ENCODE peak calls at places on chromosomes 4 and X, in four cellular contexts. U is HS-5, A is IMR-90, X is GM10248. V is an unnamed sample.

GRCh38 chrX:35670894-35671293 is 127.2 kb upstream of the MAGEB16 start:
- DNase-seq in U (no peak), A (no peak), X (no peak), V (no peak)

GRCh38 chrX:133726211-133726630 is 259.2 kb downstream of the GPC3 start:
- DNase-seq in U (peak; percentile 45), A (peak; percentile 73), X (no peak), V (no peak)

GRCh38 chr4:40881851-40882250 is 132.1 kb downstream of the NSUN7 start:
- DNase-seq in U (no peak), A (no peak), X (no peak), V (no peak)

GRCh38 chr4:38723726-38724506 is 58.9 kb downstream of the TLR10 start:
- DNase-seq in U (no peak), A (no peak), X (no peak), V (peak; percentile 10)

GRCh38 chr4:6716018-6716911 is at the start of gene BLOC1S4:
- DNase-seq in U (peak; percentile 68), A (peak; percentile 92), X (peak; percentile 95), V (peak; percentile 96)

GRCh38 chrX:108362026-108362425 is 76.2 kb downstream of the COL4A6 start:
- DNase-seq in U (no peak), A (no peak), X (no peak), V (no peak)

GRCh38 chrX:108312938-108313337 is 125.3 kb downstream of the COL4A6 start:
- DNase-seq in U (no peak), A (peak; percentile 63), X (no peak), V (no peak)

GRCh38 chr4:74529284-74530041 is 84.5 kb downstream of the AREG start:
- DNase-seq in U (no peak), A (no peak), X (no peak), V (no peak)

GRCh38 chr4:140841186-140841585 is 85.0 kb upstream of the TBC1D9 start:
- DNase-seq in U (no peak), A (no peak), X (no peak), V (no peak)

GRCh38 chr4:83212041-83212851 is 72.4 kb downstream of the COQ2 start:
- DNase-seq in U (no peak), A (no peak), X (peak; percentile 47), V (no peak)

GRCh38 chr4:152063301-152064235 is 302.8 kb upstream of the GATB start:
- DNase-seq in U (no peak), A (no peak), X (no peak), V (no peak)

GRCh38 chr4:170089274-170089742 is 448 bp downstream of the AADAT start:
- DNase-seq in U (peak; percentile 14), A (peak; percentile 39), X (peak; percentile 8), V (peak; percentile 53)

GRCh38 chr4:53014881-53015280 is 152.8 kb downstream of the RASL11B start:
- DNase-seq in U (no peak), A (peak; percentile 66), X (no peak), V (no peak)

GRCh38 chr4:8819019-8819418 is 52.6 kb downstream of the HMX1 start:
- DNase-seq in U (no peak), A (no peak), X (no peak), V (no peak)

GRCh38 chrX:15465347-15465746 is 27.8 kb downstream of the PIR start:
- DNase-seq in U (no peak), A (peak; percentile 39), X (peak; percentile 32), V (no peak)

GRCh38 chr4:185623444-185624247 is 88.3 kb upstream of the PDLIM3 start:
- DNase-seq in U (no peak), A (no peak), X (no peak), V (no peak)